ENCODE peak calls at places on chromosomes 7 and 10, in six cellular contexts. G is testis, F is stomach, W is tibial artery, Z is sigmoid colon, U is ovary. Y is an unnamed sample.

GRCh38 chr10:104831272-104831671 is 190.2 kb downstream of the SORCS3 start:
- DNase-seq in G (no peak), U (no peak), Z (no peak), F (no peak), W (no peak), Y (no peak)

GRCh38 chr10:29099415-29099814 is 189.5 kb upstream of the LYZL1 start:
- DNase-seq in F (no peak), Z (no peak), U (no peak), W (no peak), G (no peak), Y (no peak)

GRCh38 chr10:11823122-11823988 is at the start of gene PROSER2:
- DNase-seq in G (peak), W (no peak), F (peak), U (peak), Z (no peak), Y (peak)

GRCh38 chr7:1220958-1221745 is 11.5 kb upstream of the UNCX start:
- DNase-seq in W (no peak), G (no peak), F (no peak), Z (no peak), U (no peak), Y (no peak)

GRCh38 chr7:143265017-143265693 is 1.9 kb downstream of the GSTK1 start:
- DNase-seq in F (no peak), W (no peak), U (no peak), Z (no peak), G (no peak), Y (no peak)

GRCh38 chr10:96344178-96344577 is 14.6 kb downstream of the OPALIN start:
- DNase-seq in G (no peak), F (no peak), U (no peak), Z (no peak), W (no peak), Y (no peak)

GRCh38 chr10:103618575-103619423 is 125.3 kb downstream of the NEURL1 start:
- DNase-seq in W (peak), U (peak), Z (peak), G (peak), F (peak), Y (peak)

GRCh38 chr10:71042699-71043098 is 154.3 kb upstream of the PCBD1 start:
- DNase-seq in U (no peak), G (no peak), F (no peak), Z (no peak), W (no peak), Y (no peak)

GRCh38 chr10:4136121-4136520 is 351.1 kb upstream of the KLF6 start:
- DNase-seq in U (no peak), Z (no peak), F (no peak), W (no peak), G (no peak), Y (no peak)

GRCh38 chr7:64574481-64575159 is 11.7 kb upstream of the ZNF680 start:
- DNase-seq in W (peak), U (peak), F (no peak), Z (no peak), G (peak), Y (peak)

GRCh38 chr10:103504181-103504783 is 10.8 kb downstream of the NEURL1 start:
- DNase-seq in Z (no peak), F (peak), W (no peak), G (peak), U (peak), Y (peak)

GRCh38 chr10:123236122-123236521 is 81.9 kb downstream of the BUB3 start:
- DNase-seq in G (no peak), F (no peak), Z (no peak), U (no peak), W (no peak), Y (no peak)

GRCh38 chr10:68784476-68784875 is 42.9 kb upstream of the STOX1 start:
- DNase-seq in W (no peak), U (no peak), F (no peak), G (no peak), Z (no peak), Y (no peak)

GRCh38 chr7:228610-229009 is 36.2 kb downstream of the FAM20C start:
- DNase-seq in F (no peak), Z (no peak), W (no peak), G (no peak), U (peak), Y (no peak)

GRCh38 chr10:114305521-114305925 is 66.5 kb downstream of the VWA2 start:
- DNase-seq in F (no peak), U (no peak), Z (peak), W (no peak), G (no peak), Y (peak)

GRCh38 chr7:77393261-77393660 is 22.9 kb downstream of the GSAP start:
- DNase-seq in W (no peak), U (no peak), F (no peak), G (no peak), Z (no peak), Y (no peak)

GRCh38 chr7:131236318-131236672 is 91.4 kb upstream of the MKLN1 start:
- DNase-seq in W (no peak), G (no peak), F (no peak), Z (no peak), U (no peak), Y (no peak)

GRCh38 chr7:131233193-131233592 is 94.5 kb upstream of the MKLN1 start:
- DNase-seq in U (no peak), Z (no peak), W (no peak), F (no peak), G (no peak), Y (no peak)

GRCh38 chr7:131238260-131238940 is 89.3 kb upstream of the MKLN1 start:
- DNase-seq in U (no peak), G (no peak), F (no peak), W (no peak), Z (no peak), Y (no peak)

GRCh38 chr7:131234719-131235488 is 92.8 kb upstream of the MKLN1 start:
- DNase-seq in W (no peak), G (no peak), Z (no peak), F (no peak), U (no peak), Y (no peak)

DNA sequence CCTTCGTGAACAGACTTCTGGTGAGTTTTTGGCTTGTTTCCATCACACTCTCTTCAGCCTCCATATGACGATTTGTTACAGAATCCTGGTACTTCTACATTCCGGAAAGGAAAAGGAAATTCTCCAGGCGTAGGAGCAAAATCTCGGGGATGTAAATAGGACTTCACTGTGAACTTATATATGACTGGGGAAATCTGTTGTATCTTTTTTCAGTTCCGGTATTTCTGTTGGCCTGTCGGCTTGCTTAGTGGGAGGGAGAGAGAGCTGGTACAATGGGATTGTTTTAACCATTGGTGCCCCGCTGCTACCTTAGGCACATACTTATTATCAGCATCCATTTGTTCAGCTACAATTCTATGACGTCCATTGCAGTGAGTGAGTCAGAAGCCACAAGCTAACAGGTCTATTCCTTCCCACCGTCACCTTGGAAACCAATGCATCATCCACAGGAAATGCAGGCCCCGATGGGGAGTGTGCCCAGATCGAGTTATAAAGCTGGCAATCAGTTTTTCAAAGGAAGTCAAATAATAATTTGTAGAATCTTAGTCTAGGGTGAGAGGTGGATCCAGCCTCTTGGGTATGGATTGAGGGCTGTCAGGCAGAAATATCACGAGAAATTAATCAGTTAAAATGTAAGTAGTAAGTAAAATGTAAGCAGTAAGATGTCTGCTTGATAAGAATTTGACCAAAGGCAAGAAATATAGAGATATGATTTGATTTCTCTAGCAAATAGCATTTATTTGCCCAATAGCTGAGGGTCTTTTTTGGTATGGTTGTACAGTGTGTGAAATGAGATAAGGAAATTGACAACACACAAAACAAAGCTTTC is 92.0 kb upstream of the MKLN1 start:
- DNase-seq in F (peak), U (no peak), G (no peak), W (peak), Z (peak), Y (no peak)
- H3K4me3 ChIP-seq in F (no peak), U (no peak), G (no peak), W (no peak), Z (no peak), Y (no peak)

GRCh38 chr7:79806161-79806734 is 328.4 kb upstream of the GNAI1 start:
- DNase-seq in W (no peak), G (no peak), F (no peak), U (no peak), Z (no peak), Y (no peak)
- TF ChIP-seq CTCF in W (no peak), G (no peak), F (no peak), U (no peak), Z (no peak), Y (no peak)

GRCh38 chr10:120897343-120897742 is 46.2 kb downstream of the WDR11 start:
- DNase-seq in F (no peak), W (no peak), G (no peak), Z (no peak), U (no peak), Y (no peak)
- H3K27ac ChIP-seq in F (no peak), W (no peak), G (no peak), Z (no peak), U (no peak), Y (no peak)

GRCh38 chr7:37476881-37477280 is 28.2 kb upstream of the ELMO1 start:
- DNase-seq in W (no peak), F (no peak), G (no peak), U (no peak), Z (no peak), Y (no peak)
- H3K4me3 ChIP-seq in W (no peak), F (no peak), G (no peak), U (no peak), Z (no peak), Y (no peak)

GRCh38 chr7:3162286-3162685 is 118.6 kb upstream of the CARD11 start:
- DNase-seq in G (no peak), U (no peak), W (no peak), F (no peak), Z (no peak), Y (no peak)
- TF ChIP-seq CTCF in G (no peak), U (no peak), W (peak), F (no peak), Z (no peak), Y (no peak)

DNA sequence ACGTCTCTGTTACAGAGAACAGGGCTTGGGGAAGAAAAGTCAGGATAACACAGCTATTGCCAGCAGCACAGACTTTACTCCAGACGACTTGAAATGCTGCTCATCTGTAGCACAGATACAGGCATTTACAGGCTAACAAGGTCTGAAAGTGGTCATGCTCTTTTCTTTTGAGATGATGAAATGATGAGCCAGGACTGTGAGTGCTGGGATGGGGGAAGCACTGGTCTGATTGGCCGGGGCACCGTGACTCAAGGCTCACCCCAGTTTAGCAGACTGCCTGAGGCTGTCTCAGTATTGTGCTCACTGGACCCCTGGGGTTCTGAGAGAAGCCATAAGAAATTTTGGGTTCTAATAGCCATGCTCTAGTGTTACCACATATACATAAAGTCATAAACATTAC is 12.4 kb downstream of the SMKR1 start:
- DNase-seq in W (no peak), U (no peak), G (no peak), Z (peak), F (no peak), Y (no peak)
- H3K27ac ChIP-seq in W (no peak), U (no peak), G (no peak), Z (no peak), F (no peak), Y (no peak)

DNA sequence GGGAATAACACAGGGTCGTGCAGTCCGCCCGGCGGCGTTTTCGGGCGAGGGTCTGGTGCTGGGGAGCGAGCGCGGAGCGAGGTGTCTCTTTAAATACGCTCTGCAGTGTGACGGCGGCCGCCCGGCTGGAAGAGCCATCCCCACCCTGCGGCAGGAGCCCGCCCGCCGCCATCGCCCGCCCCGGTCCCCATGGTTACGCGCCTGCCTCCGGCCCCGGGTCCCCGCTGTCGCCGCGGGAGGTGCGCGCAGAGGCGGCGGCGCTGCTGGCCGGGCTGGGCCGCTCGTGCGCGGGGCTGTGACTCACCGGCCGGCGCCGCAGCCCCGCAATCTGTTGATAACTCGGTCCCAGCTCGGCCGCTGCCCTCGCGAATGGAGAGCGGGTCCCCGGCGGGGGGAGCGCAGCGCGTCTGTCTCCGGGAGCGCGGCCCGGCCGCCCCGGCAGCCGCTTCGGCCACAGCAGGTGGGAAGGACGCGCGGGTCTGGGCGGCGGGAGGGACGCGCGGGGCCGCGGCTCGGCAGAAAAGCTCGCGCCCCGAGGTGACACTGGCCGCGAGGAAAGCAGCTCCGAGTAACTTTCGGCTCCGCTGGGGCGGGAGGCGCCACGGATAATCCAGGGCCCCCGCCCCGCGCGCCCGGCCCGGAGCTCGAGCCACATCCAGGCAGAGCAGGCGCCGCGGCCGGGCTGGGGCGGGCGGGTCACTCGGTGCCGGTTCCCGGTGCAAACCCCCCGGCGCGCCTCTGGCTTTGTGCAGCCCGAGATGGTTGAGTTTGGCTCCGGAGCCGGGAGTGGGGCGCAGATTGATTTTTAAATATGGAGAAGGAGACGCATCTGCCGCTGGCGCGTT is at the start of gene ADGRA1:
- DNase-seq in W (no peak), G (peak), Z (no peak), F (no peak), U (no peak), Y (no peak)
- H3K4me3 ChIP-seq in W (no peak), G (peak), Z (no peak), F (peak), U (no peak), Y (no peak)

GRCh38 chr7:130887182-130888016 is 153.4 kb upstream of the KLF14 start:
- DNase-seq in W (no peak), G (no peak), F (no peak), Z (no peak), U (no peak), Y (no peak)
- TF ChIP-seq CTCF in W (no peak), G (no peak), F (no peak), Z (no peak), U (no peak), Y (no peak)